ENCODE peak calls at places on chromosome 7, in four cellular contexts. I is lower lobe of right lung; Z is adrenal gland; C is CD8-positive, alpha-beta memory T cell. Y is an unnamed sample.

GRCh38 chr7:81926154-81926553 is 156.3 kb upstream of the HGF start:
- DNase-seq in Z (no peak), I (no peak), C (no peak), Y (no peak)

GRCh38 chr7:105581066-105581811 is at the start of gene EFCAB10:
- DNase-seq in I (peak; percentile 87), C (peak; percentile 10), Z (peak; percentile 78), Y (peak; percentile 18)

GRCh38 chr7:125878990-125879389 is 949.4 kb upstream of the POT1 start:
- DNase-seq in Z (no peak), C (no peak), I (no peak), Y (no peak)

GRCh38 chr7:95599069-95599468 is 2.8 kb upstream of the PDK4 start:
- DNase-seq in Z (no peak), I (no peak), C (no peak), Y (no peak)

GRCh38 chr7:46201966-46202365 is 280.9 kb upstream of the IGFBP3 start:
- DNase-seq in I (no peak), Z (no peak), C (no peak), Y (no peak)

GRCh38 chr7:81618400-81619014 is 151.3 kb downstream of the HGF start:
- DNase-seq in I (no peak), C (no peak), Z (no peak), Y (no peak)

GRCh38 chr7:30285531-30286284 is 1.3 kb downstream of the ZNRF2 start:
- DNase-seq in C (peak; percentile 32), Z (peak; percentile 67), I (peak; percentile 68), Y (peak; percentile 32)

GRCh38 chr7:121530251-121531174 is 134.4 kb upstream of the FAM3C start:
- DNase-seq in Z (no peak), I (no peak), C (peak; percentile 22), Y (peak; percentile 11)

GRCh38 chr7:112550468-112551060 is 69.8 kb downstream of the LSMEM1 start:
- DNase-seq in Z (no peak), C (peak; percentile 4), I (no peak), Y (no peak)

GRCh38 chr7:102152672-102153585 is 133.7 kb upstream of the SH2B2 start:
- DNase-seq in I (no peak), C (no peak), Z (peak; percentile 55), Y (no peak)

GRCh38 chr7:37027104-37027503 is 302.8 kb upstream of the AOAH start:
- DNase-seq in I (no peak), C (no peak), Z (no peak), Y (no peak)

GRCh38 chr7:111049971-111050680 is 40.8 kb upstream of the LRRN3 start:
- DNase-seq in I (no peak), Z (no peak), C (no peak), Y (no peak)

GRCh38 chr7:7352845-7353244 is 170.5 kb downstream of the C1GALT1 start:
- DNase-seq in C (no peak), Z (no peak), I (no peak), Y (no peak)

GRCh38 chr7:42189535-42189934 is 47.5 kb downstream of the GLI3 start:
- DNase-seq in Z (no peak), C (no peak), I (no peak), Y (no peak)

GRCh38 chr7:128879939-128880746 is 17.5 kb downstream of the ATP6V1F start:
- DNase-seq in C (no peak), Z (peak; percentile 85), I (peak; percentile 67), Y (no peak)

GRCh38 chr7:7271094-7271874 is 88.9 kb downstream of the C1GALT1 start:
- DNase-seq in C (no peak), I (no peak), Z (no peak), Y (no peak)

GRCh38 chr7:116087291-116087690 is 56.7 kb upstream of the TFEC start:
- DNase-seq in I (no peak), C (no peak), Z (no peak), Y (no peak)

GRCh38 chr7:78095549-78095948 is 297.0 kb downstream of the PHTF2 start:
- DNase-seq in I (no peak), Z (no peak), C (no peak), Y (no peak)

GRCh38 chr7:1235501-1236131 is 2.9 kb downstream of the UNCX start:
- DNase-seq in I (no peak), C (no peak), Z (no peak), Y (no peak)

GRCh38 chr7:17593854-17594419 is 295.5 kb downstream of the AHR start:
- DNase-seq in C (no peak), I (no peak), Z (no peak), Y (no peak)

GRCh38 chr7:2523941-2524807 is 4.6 kb downstream of the LFNG start:
- DNase-seq in Z (peak; percentile 95), C (no peak), I (peak; percentile 90), Y (no peak)

GRCh38 chr7:359776-360361 is 69.9 kb downstream of the FOXL3 start:
- DNase-seq in C (no peak), I (peak; percentile 34), Z (no peak), Y (no peak)

GRCh38 chr7:150572496-150572895 is 5.3 kb downstream of the GIMAP4 start:
- DNase-seq in I (no peak), C (no peak), Z (no peak), Y (no peak)

GRCh38 chr7:48097511-48098231 is 8.6 kb downstream of the UPP1 start:
- DNase-seq in Z (peak; percentile 41), C (no peak), I (no peak), Y (no peak)

GRCh38 chr7:138603549-138604324 is 97.4 kb downstream of the SVOPL start:
- DNase-seq in C (no peak), I (no peak), Z (no peak), Y (no peak)

GRCh38 chr7:38950309-38950708 is 27.4 kb upstream of the POU6F2 start:
- DNase-seq in C (no peak), Z (no peak), I (no peak), Y (no peak)

GRCh38 chr7:15607541-15608210 is 45.9 kb upstream of the AGMO start:
- DNase-seq in Z (no peak), C (no peak), I (no peak), Y (no peak)

GRCh38 chr7:106112972-106113421 is 885 bp upstream of the SYPL1 start:
- DNase-seq in Z (no peak), C (no peak), I (no peak), Y (no peak)

GRCh38 chr7:155497149-155497901 is 39.4 kb downstream of the EN2 start:
- DNase-seq in I (no peak), Z (no peak), C (no peak), Y (no peak)

GRCh38 chr7:134724606-134725005 is 54.8 kb upstream of the CALD1 start:
- DNase-seq in Z (no peak), I (no peak), C (no peak), Y (no peak)

GRCh38 chr7:16847381-16847860 is 34.4 kb downstream of the AGR3 start:
- DNase-seq in C (no peak), I (peak; percentile 76), Z (no peak), Y (no peak)

GRCh38 chr7:42095791-42096190 is 141.2 kb downstream of the GLI3 start:
- DNase-seq in I (no peak), C (no peak), Z (no peak), Y (no peak)

GRCh38 chr7:116399808-116400207 is 99.7 kb upstream of the CAV2 start:
- DNase-seq in C (no peak), I (no peak), Z (no peak), Y (no peak)

GRCh38 chr7:144720139-144720538 is 115.7 kb downstream of the TPK1 start:
- DNase-seq in C (no peak), Z (no peak), I (no peak), Y (no peak)

GRCh38 chr7:33667261-33667660 is 238.1 kb upstream of the BMPER start:
- DNase-seq in I (no peak), Z (no peak), C (no peak), Y (no peak)

GRCh38 chr7:82164410-82164809 is 279.2 kb downstream of the CACNA2D1 start:
- DNase-seq in Z (no peak), I (no peak), C (no peak), Y (no peak)

GRCh38 chr7:139734395-139734794 is 43.4 kb downstream of the HIPK2 start:
- DNase-seq in I (no peak), Z (peak; percentile 63), C (no peak), Y (no peak)
- H3K27ac ChIP-seq in I (no peak overlapping the region), Z (peak overlapping the region; percentile 25), C (no peak overlapping the region), Y (no peak overlapping the region)

GRCh38 chr7:100623951-100624824 is 11.8 kb downstream of the MOSPD3 start:
- DNase-seq in Z (no peak), C (no peak), I (no peak), Y (no peak)

GRCh38 chr7:100629117-100629711 is 12.1 kb downstream of the TFR2 start:
- DNase-seq in Z (no peak), I (no peak), C (no peak), Y (no peak)

GRCh38 chr7:100626055-100626454 is 13.7 kb downstream of the MOSPD3 start:
- DNase-seq in C (no peak), I (no peak), Z (no peak), Y (no peak)

GRCh38 chr7:100627238-100627549 is 14.2 kb downstream of the TFR2 start:
- DNase-seq in C (no peak), Z (no peak), I (no peak), Y (no peak)

DNA sequence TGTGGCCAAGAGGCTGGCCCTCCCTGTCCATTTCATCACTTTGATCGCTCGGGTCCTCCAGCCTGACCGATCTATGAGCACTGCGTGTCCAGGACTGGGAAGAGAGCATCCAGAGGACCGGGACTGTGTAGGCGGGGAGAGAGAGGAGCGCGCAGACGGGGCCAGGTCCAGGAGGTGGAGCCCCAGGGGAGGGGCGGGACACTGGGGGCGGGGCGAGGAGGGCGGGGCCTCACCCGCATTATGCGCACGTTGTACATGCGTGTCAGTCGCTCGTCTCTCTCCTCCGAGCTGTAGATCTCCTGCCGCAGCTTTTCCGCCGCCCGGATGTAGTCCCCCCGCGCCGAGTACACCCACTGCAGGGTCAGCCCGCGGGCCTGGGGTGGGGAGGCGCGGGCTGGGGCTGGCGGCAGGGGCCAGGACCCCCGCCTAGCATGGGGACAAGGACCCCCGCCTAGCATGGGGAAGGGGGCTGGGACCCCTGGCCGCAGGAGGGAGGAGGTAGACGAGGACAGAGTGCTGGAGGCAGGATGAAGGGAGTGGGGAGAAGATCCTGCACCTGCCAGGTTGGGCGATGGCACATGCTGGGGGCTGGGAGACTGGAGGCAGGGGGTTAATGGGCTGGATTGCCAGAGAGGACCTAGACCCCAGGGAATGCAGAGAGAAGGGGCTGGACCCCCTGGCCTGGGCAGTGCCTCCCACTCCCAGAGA is 14.3 kb downstream of the MOSPD3 start:
- DNase-seq in C (peak; percentile 85), Z (peak; percentile 95), I (peak; percentile 87), Y (peak; percentile 89)
- H3K27ac ChIP-seq in C (peak overlapping the region; percentile 54), Z (peak overlapping the region; percentile 44), I (peak overlapping the region; percentile 51), Y (peak overlapping the region; percentile 73)

GRCh38 chr7:98840604-98841508 is 29.0 kb downstream of the TMEM130 start:
- DNase-seq in C (no peak), I (no peak), Z (no peak), Y (no peak)
- H3K27ac ChIP-seq in C (no peak overlapping the region), I (no peak overlapping the region), Z (peak overlapping the region; percentile 77), Y (no peak overlapping the region)

GRCh38 chr7:131502810-131503545 is 53.5 kb downstream of the PODXL start:
- DNase-seq in Z (peak; percentile 93), I (no peak), C (no peak), Y (no peak)
- H3K27ac ChIP-seq in Z (peak overlapping the region; percentile 68), I (peak overlapping the region; percentile 49), C (no peak overlapping the region), Y (no peak overlapping the region)

GRCh38 chr7:76185187-76185915 is 16.3 kb upstream of the SRRM3 start:
- DNase-seq in I (no peak), C (no peak), Z (no peak), Y (no peak)
- H3K27ac ChIP-seq in I (no peak overlapping the region), C (no peak overlapping the region), Z (no peak overlapping the region), Y (no peak overlapping the region)